ENCODE peak calls at places on chromosomes 6 and 20, in six cellular contexts. One of them, this sample, is unnamed.

GRCh38 chr20:57654998-57655811 is 35.0 kb upstream of the ZBP1 start:
- DNase-seq in H1: no peak
- DNase-seq in K562: no peak
- DNase-seq in HepG2: no peak
- DNase-seq in SK-N-SH: peak
- DNase-seq in GM12878: no peak
- DNase-seq in this sample: no peak

GRCh38 chr20:57894096-57894495 is 184.3 kb upstream of the PMEPA1 start:
- DNase-seq in H1: no peak
- DNase-seq in K562: no peak
- DNase-seq in HepG2: no peak
- DNase-seq in SK-N-SH: no peak
- DNase-seq in GM12878: no peak
- DNase-seq in this sample: no peak

GRCh38 chr6:150069707-150070106 is 786 bp upstream of the ULBP3 start:
- DNase-seq in H1: no peak
- DNase-seq in K562: no peak
- DNase-seq in HepG2: no peak
- DNase-seq in SK-N-SH: no peak
- DNase-seq in GM12878: no peak
- DNase-seq in this sample: no peak

GRCh38 chr6:139311826-139312225 is 20.0 kb upstream of the TXLNB start:
- DNase-seq in H1: no peak
- DNase-seq in K562: no peak
- DNase-seq in HepG2: no peak
- DNase-seq in SK-N-SH: no peak
- DNase-seq in GM12878: no peak
- DNase-seq in this sample: no peak

GRCh38 chr6:134512946-134513345 is 195.0 kb upstream of the SGK1 start:
- DNase-seq in H1: no peak
- DNase-seq in K562: no peak
- DNase-seq in HepG2: no peak
- DNase-seq in SK-N-SH: no peak
- DNase-seq in GM12878: no peak
- DNase-seq in this sample: no peak

GRCh38 chr20:47303736-47304135 is 52.8 kb downstream of the ZMYND8 start:
- DNase-seq in H1: no peak
- DNase-seq in K562: no peak
- DNase-seq in HepG2: no peak
- DNase-seq in SK-N-SH: peak
- DNase-seq in GM12878: no peak
- DNase-seq in this sample: no peak

GRCh38 chr6:155380666-155381332 is 66.5 kb upstream of the TFB1M start:
- DNase-seq in H1: no peak
- DNase-seq in K562: no peak
- DNase-seq in HepG2: peak
- DNase-seq in SK-N-SH: no peak
- DNase-seq in GM12878: no peak
- DNase-seq in this sample: no peak

GRCh38 chr20:35866446-35867202 is 87.7 kb downstream of the SCAND1 start:
- DNase-seq in H1: no peak
- DNase-seq in K562: no peak
- DNase-seq in HepG2: no peak
- DNase-seq in SK-N-SH: no peak
- DNase-seq in GM12878: no peak
- DNase-seq in this sample: no peak

GRCh38 chr6:132934496-132934895 is 120.1 kb downstream of the RPS12 start:
- DNase-seq in H1: no peak
- DNase-seq in K562: no peak
- DNase-seq in HepG2: no peak
- DNase-seq in SK-N-SH: no peak
- DNase-seq in GM12878: no peak
- DNase-seq in this sample: no peak

DNA sequence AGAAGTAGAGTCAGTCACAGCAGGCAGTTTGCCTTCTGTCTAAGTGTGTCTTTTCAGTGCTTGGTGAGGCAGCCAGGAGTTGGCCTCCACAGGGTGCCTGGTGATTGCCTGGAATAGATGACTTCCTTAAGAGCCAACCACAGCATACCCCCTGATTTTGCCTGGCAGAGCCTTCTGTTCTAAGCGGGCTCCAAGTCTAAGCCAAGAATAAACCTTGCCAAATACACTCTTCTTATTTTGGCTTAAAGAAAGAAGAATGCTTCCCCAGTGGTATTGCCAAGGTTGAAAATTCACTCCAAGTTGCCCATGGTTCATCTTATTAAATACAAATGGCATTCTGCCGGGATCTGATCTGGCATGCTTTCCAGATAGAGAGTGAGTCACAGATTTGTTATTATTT is 1424.8 kb upstream of the EYS start:
- DNase-seq in H1: no peak
- DNase-seq in K562: no peak
- DNase-seq in HepG2: no peak
- DNase-seq in SK-N-SH: no peak
- DNase-seq in GM12878: no peak
- DNase-seq in this sample: no peak
- H3K27ac ChIP-seq in H1: no peak
- H3K27ac ChIP-seq in K562: no peak
- H3K27ac ChIP-seq in HepG2: no peak
- H3K27ac ChIP-seq in SK-N-SH: no peak
- H3K27ac ChIP-seq in GM12878: no peak
- H3K27ac ChIP-seq in this sample: no peak

GRCh38 chr6:144055121-144055931 is 40.0 kb downstream of the SF3B5 start:
- DNase-seq in H1: no peak
- DNase-seq in K562: no peak
- DNase-seq in HepG2: no peak
- DNase-seq in SK-N-SH: no peak
- DNase-seq in GM12878: no peak
- DNase-seq in this sample: no peak
- TF ChIP-seq GABPA in H1: no peak
- TF ChIP-seq GABPA in K562: no peak
- TF ChIP-seq GABPA in HepG2: no peak
- TF ChIP-seq GABPA in SK-N-SH: no peak
- TF ChIP-seq GABPA in GM12878: no peak
- TF ChIP-seq GABPA in this sample: no peak

GRCh38 chr6:129748901-129749748 is 39.1 kb upstream of the ARHGAP18 start:
- DNase-seq in H1: no peak
- DNase-seq in K562: no peak
- DNase-seq in HepG2: no peak
- DNase-seq in SK-N-SH: no peak
- DNase-seq in GM12878: no peak
- DNase-seq in this sample: no peak
- H3K4me3 ChIP-seq in H1: no peak
- H3K4me3 ChIP-seq in K562: no peak
- H3K4me3 ChIP-seq in HepG2: peak
- H3K4me3 ChIP-seq in SK-N-SH: no peak
- H3K4me3 ChIP-seq in GM12878: peak
- H3K4me3 ChIP-seq in this sample: no peak

DNA sequence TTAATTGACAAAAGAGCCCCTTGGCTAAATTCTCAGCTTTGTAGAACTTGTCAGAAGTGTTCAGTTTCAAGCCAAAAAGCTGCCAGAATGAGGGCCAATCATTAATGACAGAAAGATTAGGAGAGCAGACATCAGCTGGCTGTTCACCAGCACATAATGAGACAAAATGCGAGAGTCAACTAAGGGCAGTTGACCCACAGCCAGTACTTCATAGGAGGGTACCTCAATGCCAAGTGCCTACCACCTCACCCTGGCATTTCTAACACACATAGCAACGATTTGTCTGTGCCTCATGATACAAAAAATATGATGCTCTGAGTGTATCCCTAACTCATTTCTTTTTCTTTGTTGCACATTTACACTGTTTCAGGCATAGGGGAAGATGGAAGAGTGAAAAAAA is 243.1 kb downstream of the MYLK4 start:
- DNase-seq in H1: no peak
- DNase-seq in K562: no peak
- DNase-seq in HepG2: no peak
- DNase-seq in SK-N-SH: no peak
- DNase-seq in GM12878: no peak
- DNase-seq in this sample: no peak
- H3K27ac ChIP-seq in H1: no peak
- H3K27ac ChIP-seq in K562: no peak
- H3K27ac ChIP-seq in HepG2: no peak
- H3K27ac ChIP-seq in SK-N-SH: no peak
- H3K27ac ChIP-seq in GM12878: no peak
- H3K27ac ChIP-seq in this sample: peak

DNA sequence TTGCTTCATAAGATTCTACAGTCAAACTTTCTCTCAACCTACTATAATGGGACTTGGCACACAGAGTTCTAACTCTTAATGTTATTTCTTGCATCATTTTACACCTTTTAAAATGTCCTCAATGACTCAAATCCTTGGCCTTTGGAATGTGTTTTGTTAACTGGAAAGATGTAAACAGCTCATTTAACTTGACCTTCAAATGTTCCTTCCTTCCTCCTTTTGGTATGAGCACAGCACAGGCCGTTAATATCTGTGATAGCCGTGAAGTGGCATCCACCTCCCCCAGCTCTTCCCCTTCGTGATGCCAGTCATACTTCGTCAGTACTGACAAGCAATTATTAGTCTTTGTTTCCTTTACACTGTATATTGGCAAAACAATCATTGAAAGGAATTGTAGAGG is 972.0 kb upstream of the CITED2 start:
- DNase-seq in H1: no peak
- DNase-seq in K562: no peak
- DNase-seq in HepG2: no peak
- DNase-seq in SK-N-SH: no peak
- DNase-seq in GM12878: no peak
- DNase-seq in this sample: no peak
- TF ChIP-seq GABPA in H1: no peak
- TF ChIP-seq GABPA in K562: no peak
- TF ChIP-seq GABPA in HepG2: no peak
- TF ChIP-seq GABPA in SK-N-SH: no peak
- TF ChIP-seq GABPA in GM12878: no peak
- TF ChIP-seq GABPA in this sample: no peak

GRCh38 chr6:33770116-33770832 is 18.7 kb downstream of the LEMD2 start:
- DNase-seq in H1: no peak
- DNase-seq in K562: no peak
- DNase-seq in HepG2: no peak
- DNase-seq in SK-N-SH: no peak
- DNase-seq in GM12878: no peak
- DNase-seq in this sample: no peak
- H3K4me3 ChIP-seq in H1: no peak
- H3K4me3 ChIP-seq in K562: no peak
- H3K4me3 ChIP-seq in HepG2: no peak
- H3K4me3 ChIP-seq in SK-N-SH: no peak
- H3K4me3 ChIP-seq in GM12878: no peak
- H3K4me3 ChIP-seq in this sample: no peak

GRCh38 chr20:52493177-52493711 is 301.7 kb upstream of the ZFP64 start:
- DNase-seq in H1: no peak
- DNase-seq in K562: peak
- DNase-seq in HepG2: no peak
- DNase-seq in SK-N-SH: no peak
- DNase-seq in GM12878: no peak
- DNase-seq in this sample: no peak
- H3K27ac ChIP-seq in H1: no peak
- H3K27ac ChIP-seq in K562: no peak
- H3K27ac ChIP-seq in HepG2: no peak
- H3K27ac ChIP-seq in SK-N-SH: no peak
- H3K27ac ChIP-seq in GM12878: no peak
- H3K27ac ChIP-seq in this sample: no peak

GRCh38 chr6:37695857-37696219 is 1.8 kb downstream of the MDGA1 start:
- DNase-seq in H1: no peak
- DNase-seq in K562: no peak
- DNase-seq in HepG2: no peak
- DNase-seq in SK-N-SH: peak
- DNase-seq in GM12878: no peak
- DNase-seq in this sample: no peak
- TF ChIP-seq GABPA in H1: no peak
- TF ChIP-seq GABPA in K562: no peak
- TF ChIP-seq GABPA in HepG2: no peak
- TF ChIP-seq GABPA in SK-N-SH: no peak
- TF ChIP-seq GABPA in GM12878: no peak
- TF ChIP-seq GABPA in this sample: no peak